ENCODE peak calls at places on chromosomes 7 and 10, in eight cellular contexts. I is neural crest cell, D is T1000, V is left kidney, R is NCI-H2029 treated with DMSO at 0.1 percent for 48 hours, N is AG08396, M is HT-29, Y is T-cell. W is an unnamed sample.

GRCh38 chr7:12583181-12583580 is 12.7 kb downstream of the SCIN start:
- DNase-seq in R (no peak), V (no peak), D (no peak), N (no peak), I (no peak), M (no peak), Y (no peak), W (no peak)

GRCh38 chr7:33716581-33717477 is 188.5 kb upstream of the BMPER start:
- DNase-seq in V (peak), N (no peak), M (peak), R (no peak), D (no peak), I (no peak), Y (no peak), W (no peak)

GRCh38 chr10:72218329-72218728 is 2.3 kb upstream of the ASCC1 start:
- DNase-seq in M (no peak), R (no peak), N (no peak), D (no peak), Y (no peak), I (no peak), V (no peak), W (no peak)

GRCh38 chr10:124639646-124640045 is 104.5 kb downstream of the FAM53B start:
- DNase-seq in Y (no peak), I (no peak), N (no peak), R (no peak), M (no peak), V (no peak), D (no peak), W (no peak)

GRCh38 chr10:70145166-70145665 is 1.3 kb downstream of the TYSND1 start:
- DNase-seq in R (no peak), N (no peak), V (no peak), Y (no peak), I (no peak), M (no peak), D (peak), W (peak)

GRCh38 chr7:98254951-98255610 is 3.0 kb upstream of the TECPR1 start:
- DNase-seq in V (no peak), R (no peak), D (no peak), N (no peak), I (no peak), Y (no peak), M (no peak), W (no peak)

GRCh38 chr10:72248477-72249151 is 25.1 kb upstream of the DDIT4 start:
- DNase-seq in M (peak), D (no peak), R (no peak), Y (peak), N (no peak), I (peak), V (peak), W (peak)

GRCh38 chr7:118918556-118918955 is 694.1 kb downstream of the ANKRD7 start:
- DNase-seq in M (peak), D (no peak), N (no peak), I (no peak), R (peak), V (peak), Y (no peak), W (no peak)

GRCh38 chr10:12414278-12414988 is 65.1 kb downstream of the CAMK1D start:
- DNase-seq in D (no peak), R (no peak), N (no peak), V (no peak), I (no peak), M (no peak), Y (no peak), W (no peak)

GRCh38 chr7:960269-960871 is 5.9 kb upstream of the ADAP1 start:
- DNase-seq in D (no peak), Y (no peak), I (no peak), R (no peak), V (no peak), N (no peak), M (no peak), W (peak)

GRCh38 chr7:115297651-115298050 is 375.8 kb downstream of the MDFIC start:
- DNase-seq in M (peak), D (no peak), R (no peak), I (no peak), N (peak), V (no peak), Y (no peak), W (no peak)

GRCh38 chr7:148911626-148912025 is 27.5 kb upstream of the EZH2 start:
- DNase-seq in M (no peak), Y (no peak), N (no peak), D (no peak), R (no peak), I (no peak), V (no peak), W (no peak)

GRCh38 chr7:105429746-105430612 is 41.3 kb upstream of the SRPK2 start:
- DNase-seq in M (peak), N (peak), D (no peak), I (no peak), Y (peak), V (peak), R (peak), W (no peak)

GRCh38 chr7:38222481-38223096 is 44.5 kb downstream of the STARD3NL start:
- DNase-seq in R (peak), V (peak), Y (no peak), N (peak), M (peak), D (no peak), I (no peak), W (no peak)

GRCh38 chr10:42551582-42552187 is 86.7 kb downstream of the ZNF33B start:
- DNase-seq in I (no peak), M (no peak), D (no peak), N (peak), V (no peak), R (no peak), Y (no peak), W (no peak)

GRCh38 chr7:37327288-37327687 is 121.4 kb downstream of the ELMO1 start:
- DNase-seq in V (no peak), D (no peak), M (no peak), Y (no peak), I (no peak), N (no peak), R (no peak), W (no peak)